ENCODE peak calls at places on chromosomes 12 and 14, in nine cellular contexts. Y is pancreas, B is substantia nigra, I is uterus, Z is right lobe of liver, D is lower lobe of right lung, W is brain microvascular endothelial cell, U is dorsolateral prefrontal cortex, S is ascending aorta. J is an unnamed sample.

GRCh38 chr12:3371018-3371417 is 120.0 kb upstream of the PRMT8 start:
- DNase-seq in Y (no peak), B (no peak), I (no peak), Z (no peak), D (no peak), W (no peak), U (no peak), S (no peak), J (no peak)

GRCh38 chr12:6199531-6200265 is 502 bp upstream of the CD9 start:
- DNase-seq in Y (no peak), B (no peak), I (peak), Z (no peak), D (peak), W (no peak), U (no peak), S (peak), J (peak)

GRCh38 chr12:80161612-80162011 is 62.3 kb downstream of the OTOGL start:
- DNase-seq in Y (no peak), B (no peak), I (no peak), Z (no peak), D (no peak), W (no peak), U (no peak), S (no peak), J (no peak)

GRCh38 chr12:13390381-13390856 is 193.9 kb downstream of the EMP1 start:
- DNase-seq in Y (peak), B (peak), I (peak), Z (peak), D (peak), W (peak), U (peak), S (peak), J (peak)

GRCh38 chr14:96852823-96853422 is 55.7 kb downstream of the VRK1 start:
- DNase-seq in Y (no peak), B (no peak), I (no peak), Z (no peak), D (no peak), W (peak), U (no peak), S (no peak), J (no peak)

GRCh38 chr14:69571879-69572633 is 2.6 kb downstream of the CCDC177 start:
- DNase-seq in Y (peak), B (no peak), I (no peak), Z (peak), D (peak), W (no peak), U (no peak), S (no peak), J (no peak)

GRCh38 chr14:31489680-31490079 is 1.8 kb upstream of the GPR33 start:
- DNase-seq in Y (no peak), B (no peak), I (no peak), Z (no peak), D (no peak), W (no peak), U (no peak), S (no peak), J (no peak)

GRCh38 chr12:103840399-103840880 is 594 bp downstream of the NT5DC3 start:
- DNase-seq in Y (peak), B (no peak), I (peak), Z (no peak), D (peak), W (no peak), U (no peak), S (peak), J (no peak)

GRCh38 chr12:67080637-67081036 is 188.5 kb upstream of the CAND1 start:
- DNase-seq in Y (no peak), B (no peak), I (no peak), Z (no peak), D (no peak), W (no peak), U (no peak), S (no peak), J (no peak)

GRCh38 chr12:130973906-130974305 is 20.2 kb downstream of the ADGRD1 start:
- DNase-seq in Y (no peak), B (no peak), I (no peak), Z (no peak), D (no peak), W (no peak), U (no peak), S (no peak), J (no peak)

GRCh38 chr14:104164041-104164440 is 25.7 kb downstream of the KIF26A start:
- DNase-seq in Y (no peak), B (no peak), I (no peak), Z (no peak), D (no peak), W (no peak), U (no peak), S (no peak), J (no peak)

GRCh38 chr12:6038160-6038559 is 86.3 kb downstream of the VWF start:
- DNase-seq in Y (no peak), B (no peak), I (no peak), Z (peak), D (no peak), W (peak), U (no peak), S (no peak), J (no peak)

DNA sequence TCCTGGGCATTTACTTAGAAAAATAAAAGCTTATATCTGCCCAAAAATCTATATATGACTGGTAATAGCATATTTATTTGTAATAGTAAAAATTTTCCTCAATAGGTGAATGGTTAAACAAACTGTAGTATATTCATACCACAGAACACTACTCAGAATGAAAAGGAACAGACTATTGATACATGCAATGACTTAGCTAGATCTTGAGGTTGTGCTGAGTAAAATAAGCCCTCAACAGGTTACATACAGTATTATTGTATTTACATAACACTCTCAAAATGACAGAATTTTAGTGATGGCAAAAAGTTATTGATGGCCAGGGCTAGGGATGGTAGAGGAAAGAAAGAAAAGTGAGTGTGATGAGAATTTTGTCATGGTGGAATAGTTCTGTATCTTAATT is 178.4 kb downstream of the BMP4 start:
- DNase-seq in Y (no peak), B (no peak), I (no peak), Z (no peak), D (no peak), W (no peak), U (no peak), S (no peak), J (no peak)
- H3K27ac ChIP-seq in Y (no peak), B (no peak), I (no peak), Z (no peak), D (no peak), W (no peak), U (no peak), S (no peak), J (no peak)

DNA sequence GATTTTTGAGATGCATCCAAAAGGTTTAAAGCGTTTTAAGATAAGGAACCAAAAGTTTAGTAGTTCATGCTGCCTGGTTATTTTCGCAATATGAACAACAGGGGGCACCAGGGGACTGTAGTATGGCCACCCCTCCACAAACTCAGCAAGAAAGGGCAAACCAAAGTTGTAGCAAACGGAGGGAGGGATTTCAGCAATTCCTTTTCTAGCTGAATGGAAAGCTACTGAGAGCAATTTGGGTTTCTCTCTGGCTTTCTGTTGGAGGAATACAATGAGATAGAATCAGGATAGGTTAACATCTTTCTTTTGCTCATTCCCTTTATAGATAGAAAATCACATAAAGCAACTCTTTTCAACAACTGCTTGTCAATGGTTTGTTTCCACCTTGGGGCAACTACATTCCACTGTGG is 62.5 kb downstream of the DRAM1 start:
- DNase-seq in Y (no peak), B (peak), I (peak), Z (peak), D (no peak), W (peak), U (peak), S (peak), J (no peak)
- H3K27ac ChIP-seq in Y (no peak), B (no peak), I (peak), Z (no peak), D (no peak), W (no peak), U (no peak), S (no peak), J (peak)

DNA sequence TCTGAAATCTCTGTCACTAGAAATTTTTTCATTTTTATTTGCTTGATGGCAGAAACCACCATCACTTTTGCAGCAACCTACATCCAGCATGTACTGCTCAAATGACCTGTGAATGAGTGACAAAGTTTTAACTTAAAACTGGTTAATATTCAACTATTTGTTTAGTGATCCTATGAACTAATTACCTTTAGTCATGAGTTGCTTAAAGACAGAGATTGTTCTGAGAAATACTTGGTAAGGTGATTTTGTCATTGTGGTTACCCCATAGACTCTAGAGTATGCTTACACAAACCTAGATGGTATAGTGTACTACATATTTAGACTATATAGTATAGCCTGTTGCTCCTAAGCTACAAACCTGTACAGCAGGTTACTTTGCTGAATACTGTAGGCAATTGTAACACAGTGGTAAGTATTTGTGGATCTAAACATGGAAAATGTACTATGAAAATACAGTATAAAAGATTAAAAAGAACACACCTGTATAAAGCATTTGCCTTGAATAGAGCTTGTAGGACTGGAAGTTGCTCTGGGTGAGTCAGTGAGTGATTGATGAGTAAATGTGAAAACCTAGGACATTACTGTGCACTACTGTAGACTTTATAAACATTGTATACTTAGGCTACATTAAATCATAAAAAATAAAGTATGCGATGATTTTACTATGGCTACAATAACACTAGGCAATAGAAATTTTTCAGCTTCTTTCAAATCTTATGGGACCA is 256.6 kb upstream of the PPFIA2 start:
- DNase-seq in Y (no peak), B (no peak), I (no peak), Z (no peak), D (no peak), W (no peak), U (no peak), S (no peak), J (no peak)
- H3K27ac ChIP-seq in Y (no peak), B (no peak), I (no peak), Z (no peak), D (no peak), W (no peak), U (no peak), S (no peak), J (no peak)

GRCh38 chr14:103129301-103130016 is 6.2 kb downstream of the TNFAIP2 start:
- DNase-seq in Y (peak), B (no peak), I (no peak), Z (no peak), D (no peak), W (no peak), U (no peak), S (no peak), J (no peak)
- H3K27ac ChIP-seq in Y (no peak), B (no peak), I (peak), Z (no peak), D (no peak), W (no peak), U (no peak), S (no peak), J (no peak)

GRCh38 chr12:110342157-110342556 is 61.1 kb downstream of the ATP2A2 start:
- DNase-seq in Y (no peak), B (no peak), I (no peak), Z (no peak), D (no peak), W (no peak), U (no peak), S (peak), J (no peak)

GRCh38 chr12:110339184-110339952 is 58.3 kb downstream of the ATP2A2 start:
- DNase-seq in Y (no peak), B (no peak), I (no peak), Z (no peak), D (no peak), W (no peak), U (no peak), S (peak), J (no peak)

GRCh38 chr12:110338754-110339153 is 57.7 kb downstream of the ATP2A2 start:
- DNase-seq in Y (no peak), B (no peak), I (no peak), Z (no peak), D (no peak), W (no peak), U (no peak), S (peak), J (no peak)

GRCh38 chr12:110343114-110343513 is 60.4 kb downstream of the ANAPC7 start:
- DNase-seq in Y (no peak), B (no peak), I (no peak), Z (no peak), D (no peak), W (no peak), U (no peak), S (peak), J (no peak)

GRCh38 chr12:110340706-110341105 is 59.7 kb downstream of the ATP2A2 start:
- DNase-seq in Y (no peak), B (no peak), I (no peak), Z (no peak), D (no peak), W (no peak), U (no peak), S (peak), J (no peak)
- H3K27ac ChIP-seq in Y (no peak), B (no peak), I (no peak), Z (no peak), D (no peak), W (peak), U (peak), S (no peak), J (peak)

GRCh38 chr12:119202121-119202527 is 23.4 kb downstream of the HSPB8 start:
- DNase-seq in Y (no peak), B (no peak), I (no peak), Z (no peak), D (peak), W (no peak), U (no peak), S (no peak), J (peak)

GRCh38 chr12:119206348-119207075 is 27.8 kb downstream of the HSPB8 start:
- DNase-seq in Y (no peak), B (no peak), I (no peak), Z (no peak), D (no peak), W (no peak), U (no peak), S (no peak), J (no peak)

GRCh38 chr12:119204716-119205285 is 26.1 kb downstream of the HSPB8 start:
- DNase-seq in Y (no peak), B (no peak), I (no peak), Z (no peak), D (no peak), W (no peak), U (no peak), S (no peak), J (no peak)

GRCh38 chr12:119202544-119202943 is 23.8 kb downstream of the HSPB8 start:
- DNase-seq in Y (no peak), B (no peak), I (no peak), Z (no peak), D (no peak), W (no peak), U (no peak), S (no peak), J (no peak)

GRCh38 chr12:119204137-119204536 is 25.4 kb downstream of the HSPB8 start:
- DNase-seq in Y (no peak), B (no peak), I (no peak), Z (no peak), D (no peak), W (no peak), U (no peak), S (no peak), J (no peak)
- H3K27ac ChIP-seq in Y (no peak), B (no peak), I (no peak), Z (no peak), D (no peak), W (no peak), U (peak), S (no peak), J (peak)

J was measured in left lung.